ENCODE peak calls at places on chromosomes 6 and 20, in seven cellular contexts. J is A549, G is neural progenitor cell, T is heart left ventricle, I is lower lobe of right lung, E is fibroblast of lung, M is Peyer's patch. L is an unnamed sample.

GRCh38 chr6:112745765-112746164 is 398.6 kb downstream of the RFPL4B start:
- DNase-seq in E (no peak), G (no peak), I (no peak), J (no peak), T (no peak), M (no peak), L (no peak)

GRCh38 chr20:37988555-37988954 is 44.7 kb downstream of the TTI1 start:
- DNase-seq in J (no peak), I (no peak), G (no peak), M (no peak), T (no peak), E (no peak), L (no peak)

GRCh38 chr6:141309295-141309694 is 823.4 kb upstream of the GJE1 start:
- DNase-seq in J (no peak), I (no peak), G (no peak), E (peak; percentile 9), M (no peak), T (no peak), L (peak; percentile 8)

GRCh38 chr6:31892821-31893220 is 4.7 kb downstream of the EHMT2 start:
- DNase-seq in E (no peak), J (no peak), M (no peak), T (no peak), G (no peak), I (no peak), L (no peak)

GRCh38 chr6:111982681-111983080 is 71.2 kb upstream of the CCN6 start:
- DNase-seq in M (no peak), T (no peak), E (no peak), I (no peak), G (no peak), J (no peak), L (no peak)

GRCh38 chr6:6696867-6697531 is 108.5 kb downstream of the LY86 start:
- DNase-seq in G (peak; percentile 89), J (peak; percentile 33), E (peak; percentile 78), M (peak; percentile 84), I (peak; percentile 85), T (no peak), L (peak; percentile 75)

GRCh38 chr6:27834384-27834783 is 77.8 kb downstream of the OR2B2 start:
- DNase-seq in G (no peak), M (no peak), J (no peak), T (no peak), I (no peak), E (no peak), L (no peak)

GRCh38 chr6:145235207-145235606 is 500.1 kb downstream of the EPM2A start:
- DNase-seq in T (no peak), M (no peak), J (no peak), G (no peak), E (no peak), I (no peak), L (no peak)

GRCh38 chr20:60056345-60057122 is 98.3 kb downstream of the CDH26 start:
- DNase-seq in T (no peak), I (no peak), M (no peak), G (no peak), J (no peak), E (no peak), L (no peak)

GRCh38 chr6:155080876-155081845 is 86.0 kb downstream of the TIAM2 start:
- DNase-seq in G (peak; percentile 32), M (no peak), E (no peak), T (no peak), I (no peak), J (no peak), L (no peak)

GRCh38 chr6:17045581-17046322 is 56.1 kb upstream of the STMND1 start:
- DNase-seq in M (no peak), E (peak; percentile 45), I (no peak), T (no peak), J (no peak), G (no peak), L (peak; percentile 65)

GRCh38 chr20:3221398-3222226 is 12.3 kb downstream of the ITPA start:
- DNase-seq in M (no peak), J (no peak), I (no peak), E (no peak), T (no peak), G (no peak), L (no peak)

GRCh38 chr6:163054641-163055040 is 326.9 kb downstream of the PACRG start:
- DNase-seq in I (no peak), J (no peak), G (no peak), T (no peak), E (no peak), M (no peak), L (no peak)

GRCh38 chr6:170043881-170044790 is 246.7 kb downstream of the DLL1 start:
- DNase-seq in G (no peak), I (no peak), E (no peak), M (no peak), T (peak; percentile 62), J (no peak), L (no peak)
- TF ChIP-seq CTCF in G (no peak), I (no peak), E (no peak), M (no peak), T (no peak), J (no peak), L (no peak)

GRCh38 chr6:169212436-169212835 is 41.2 kb downstream of the THBS2 start:
- DNase-seq in E (peak; percentile 47), I (no peak), M (no peak), J (no peak), G (no peak), T (no peak), L (no peak)
- H3K4me3 ChIP-seq in E (peak overlapping the region; percentile 34), I (peak overlapping the region; percentile 45), M (no peak overlapping the region), J (peak overlapping the region; percentile 29), G (peak overlapping the region; percentile 22), T (peak overlapping the region; percentile 33), L (no peak overlapping the region)

GRCh38 chr6:39088331-39088730 is 26.7 kb downstream of the SAYSD1 start:
- DNase-seq in E (peak; percentile 83), M (no peak), I (no peak), G (peak; percentile 93), J (peak; percentile 17), T (peak; percentile 52), L (peak; percentile 88)
- TF ChIP-seq CTCF in E (peak; percentile 87), M (peak; percentile 30), I (peak; percentile 46), G (peak; percentile 56), J (no peak), T (peak; percentile 21), L (peak; percentile 83)

DNA sequence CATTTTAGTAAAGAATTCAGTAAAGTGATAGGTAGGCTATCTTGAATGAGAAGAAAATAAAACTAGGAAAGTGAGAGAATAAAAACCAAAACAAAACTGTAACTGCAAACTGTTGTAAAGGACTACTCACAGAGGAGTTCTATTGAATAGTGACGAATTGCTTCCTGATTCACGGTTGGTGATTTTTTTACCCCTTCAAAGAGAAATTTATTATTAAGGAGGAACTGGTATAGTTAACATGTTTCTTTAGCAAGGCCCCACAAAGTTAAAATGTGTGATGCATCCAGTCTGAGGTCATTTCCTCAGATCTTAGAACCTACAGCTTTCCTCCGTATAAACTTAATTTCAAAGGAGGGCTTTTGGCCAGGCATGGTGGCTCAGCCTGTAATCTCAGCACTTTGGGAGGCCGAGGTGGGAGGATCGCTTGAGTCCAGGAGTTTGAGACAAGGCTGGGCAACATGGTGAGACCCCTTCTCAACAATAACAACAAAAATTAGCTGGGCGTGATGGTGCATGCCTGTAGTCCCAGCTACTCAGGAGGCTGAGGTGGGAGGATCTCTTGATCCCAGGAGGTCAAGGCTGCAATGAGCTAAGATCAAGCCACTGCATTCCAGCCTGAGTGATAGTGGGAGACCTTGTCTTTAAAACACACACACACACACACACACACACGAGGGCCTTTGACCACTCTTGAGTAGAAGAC is 8.3 kb downstream of the PRDM1 start:
- DNase-seq in M (no peak), T (no peak), I (no peak), G (no peak), J (no peak), E (no peak), L (no peak)
- H3K4me3 ChIP-seq in M (no peak overlapping the region), T (no peak overlapping the region), I (no peak overlapping the region), G (no peak overlapping the region), J (no peak overlapping the region), E (no peak overlapping the region), L (no peak overlapping the region)

GRCh38 chr6:96468681-96469224 is 52.9 kb upstream of the UFL1 start:
- DNase-seq in I (no peak), T (no peak), M (no peak), E (no peak), G (peak; percentile 8), J (no peak), L (no peak)
- TF ChIP-seq CTCF in I (peak; percentile 8), T (no peak), M (no peak), E (no peak), G (peak; percentile 46), J (peak; percentile 13), L (no peak)

DNA sequence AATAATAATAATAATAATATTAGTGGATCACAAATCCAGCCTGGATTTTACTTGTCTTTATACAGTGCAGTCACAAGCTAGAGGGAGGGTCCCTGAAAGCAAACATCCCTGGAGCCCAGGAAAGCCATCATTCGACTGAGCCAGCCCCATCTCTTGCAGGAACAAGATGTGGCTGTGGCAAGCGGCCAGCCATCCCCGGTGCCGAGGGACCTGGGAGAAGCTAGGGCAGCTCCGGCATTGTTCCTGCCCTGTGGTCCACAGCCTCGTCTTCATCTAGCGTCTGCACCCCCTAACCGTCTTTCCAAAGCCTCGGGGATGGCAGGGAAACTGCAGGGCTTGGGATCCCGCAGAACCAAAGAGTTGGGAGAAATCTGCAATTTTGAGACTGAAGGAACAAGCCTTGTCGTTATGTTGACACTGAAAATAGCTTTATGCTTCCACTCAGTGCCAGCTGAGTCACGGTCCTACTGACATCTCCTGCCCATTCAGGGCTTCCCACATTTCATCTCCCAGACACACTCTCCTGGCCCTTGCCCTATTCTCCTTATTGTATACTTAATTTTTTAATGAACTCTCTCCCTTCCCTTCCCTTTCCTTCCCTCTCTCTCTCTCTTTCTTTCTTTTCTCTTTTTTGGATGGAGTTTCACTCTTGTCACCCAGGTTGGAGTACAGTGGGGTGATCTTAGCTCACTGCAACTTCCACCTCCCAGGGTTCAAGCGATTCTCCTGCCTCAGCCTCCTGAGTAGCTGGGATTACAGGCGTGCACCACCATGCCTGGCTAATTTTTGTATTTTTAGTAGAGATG is 62.5 kb upstream of the ZNFX1 start:
- DNase-seq in J (no peak), M (no peak), T (no peak), G (no peak), I (no peak), E (no peak), L (peak; percentile 9)
- H3K4me3 ChIP-seq in J (no peak overlapping the region), M (no peak overlapping the region), T (no peak overlapping the region), G (no peak overlapping the region), I (no peak overlapping the region), E (no peak overlapping the region), L (no peak overlapping the region)

L was measured in fibroblast of the aortic adventitia.